ENCODE peak calls at places on chromosomes 3 and 15, in seven cellular contexts. I, C, O, W, F, J and R are unnamed samples.

GRCh38 chr15:91867581-91868026 is 14.1 kb downstream of the SLCO3A1 start:
- DNase-seq in I (no peak), C (no peak), O (peak), W (no peak), F (peak), J (no peak), R (no peak)

GRCh38 chr3:9185046-9185445 is 64.4 kb downstream of the SRGAP3 start:
- DNase-seq in I (no peak), C (no peak), O (no peak), W (no peak), F (no peak), J (no peak), R (no peak)

GRCh38 chr3:122918576-122919290 is 108.8 kb downstream of the SEMA5B start:
- DNase-seq in I (no peak), C (no peak), O (no peak), W (peak), F (no peak), J (no peak), R (no peak)

GRCh38 chr15:64694816-64695215 is 80.6 kb downstream of the RBPMS2 start:
- DNase-seq in I (no peak), C (no peak), O (no peak), W (no peak), F (no peak), J (no peak), R (no peak)

GRCh38 chr3:7934362-7934761 is 567.3 kb upstream of the LMCD1 start:
- DNase-seq in I (no peak), C (no peak), O (no peak), W (no peak), F (no peak), J (no peak), R (no peak)

GRCh38 chr3:183897606-183898384 is 13.1 kb upstream of the PARL start:
- DNase-seq in I (no peak), C (no peak), O (no peak), W (no peak), F (no peak), J (no peak), R (no peak)

GRCh38 chr3:13884851-13885703 is 5.2 kb upstream of the WNT7A start:
- DNase-seq in I (peak), C (peak), O (peak), W (peak), F (peak), J (no peak), R (no peak)

GRCh38 chr3:72329354-72329753 is 518.9 kb downstream of the SHQ1 start:
- DNase-seq in I (no peak), C (no peak), O (no peak), W (no peak), F (no peak), J (peak), R (no peak)

GRCh38 chr3:124409650-124410275 is 320.5 kb upstream of the UMPS start:
- DNase-seq in I (no peak), C (no peak), O (peak), W (no peak), F (peak), J (no peak), R (no peak)

GRCh38 chr3:198106265-198106664 is 146.2 kb downstream of the LMLN start:
- DNase-seq in I (no peak), C (no peak), O (no peak), W (no peak), F (no peak), J (no peak), R (no peak)

GRCh38 chr15:92621972-92622533 is 33.5 kb downstream of the FAM174B start:
- DNase-seq in I (no peak), C (no peak), O (no peak), W (no peak), F (no peak), J (no peak), R (no peak)

GRCh38 chr3:107976204-107976775 is 114.5 kb downstream of the CD47 start:
- DNase-seq in I (no peak), C (no peak), O (no peak), W (no peak), F (no peak), J (no peak), R (no peak)

GRCh38 chr15:58909616-58910015 is 23.9 kb downstream of the SLTM start:
- DNase-seq in I (no peak), C (no peak), O (no peak), W (no peak), F (no peak), J (no peak), R (no peak)

GRCh38 chr15:63506537-63507035 is 2.2 kb downstream of the USP3 start:
- DNase-seq in I (no peak), C (no peak), O (peak), W (no peak), F (no peak), J (no peak), R (no peak)

GRCh38 chr3:154862265-154862664 is 217.9 kb upstream of the MME start:
- DNase-seq in I (no peak), C (no peak), O (no peak), W (no peak), F (peak), J (no peak), R (no peak)

GRCh38 chr3:12782172-12782815 is 14.2 kb upstream of the CAND2 start:
- DNase-seq in I (no peak), C (no peak), O (no peak), W (peak), F (peak), J (no peak), R (peak)

GRCh38 chr3:100370751-100371150 is 30.1 kb downstream of the TOMM70 start:
- DNase-seq in I (no peak), C (no peak), O (no peak), W (no peak), F (no peak), J (no peak), R (no peak)

GRCh38 chr3:126267169-126267975 is 87.0 kb upstream of the ALDH1L1 start:
- DNase-seq in I (no peak), C (no peak), O (peak), W (peak), F (peak), J (peak), R (peak)

GRCh38 chr15:47411733-47412530 is 305.4 kb upstream of the SEMA6D start:
- DNase-seq in I (no peak), C (no peak), O (no peak), W (no peak), F (no peak), J (no peak), R (no peak)

GRCh38 chr3:168275662-168276061 is 179.9 kb upstream of the GOLIM4 start:
- DNase-seq in I (no peak), C (no peak), O (no peak), W (no peak), F (no peak), J (no peak), R (no peak)